ENCODE peak calls at places on chromosome 19, in four cellular contexts. K is breast epithelium, T is endothelial cell of umbilical vein, O is colonic mucosa. B is an unnamed sample.

GRCh38 chr19:51660975-51661600 is 14.5 kb upstream of the SIGLEC14 start:
- DNase-seq in O (peak; percentile 74), K (no peak), T (peak; percentile 69), B (peak; percentile 59)

GRCh38 chr19:35090795-35091214 is 24.8 kb upstream of the FXYD3 start:
- DNase-seq in O (no peak), T (no peak), K (no peak), B (no peak)

GRCh38 chr19:50206191-50206590 is 2.8 kb downstream of the MYH14 start:
- DNase-seq in O (peak; percentile 71), K (no peak), T (no peak), B (no peak)

GRCh38 chr19:19820774-19821315 is 705 bp downstream of the ZNF506 start:
- DNase-seq in K (no peak), T (no peak), O (no peak), B (no peak)

GRCh38 chr19:40460185-40460584 is 5.4 kb downstream of the BLVRB start:
- DNase-seq in T (no peak), O (no peak), K (no peak), B (no peak)

GRCh38 chr19:30066781-30067759 is 125.0 kb downstream of the URI1 start:
- DNase-seq in T (no peak), O (no peak), K (no peak), B (no peak)

GRCh38 chr19:10557603-10558197 is 8.1 kb downstream of the KRI1 start:
- DNase-seq in K (no peak), T (no peak), O (no peak), B (no peak)

GRCh38 chr19:13060233-13060963 is 42.3 kb downstream of the LYL1 start:
- DNase-seq in T (no peak), K (no peak), O (peak; percentile 55), B (no peak)

GRCh38 chr19:3576696-3577443 is 4.1 kb downstream of the HMG20B start:
- DNase-seq in T (peak; percentile 52), O (peak; percentile 63), K (no peak), B (peak; percentile 83)

GRCh38 chr19:47109541-47110375 is 3.8 kb downstream of the ZC3H4 start:
- DNase-seq in O (peak; percentile 58), K (no peak), T (peak; percentile 89), B (no peak)

GRCh38 chr19:8571006-8571411 is 6.2 kb downstream of the MYO1F start:
- DNase-seq in O (peak; percentile 38), T (no peak), K (no peak), B (no peak)

GRCh38 chr19:29662604-29663404 is 2.5 kb upstream of the PLEKHF1 start:
- DNase-seq in T (peak; percentile 69), O (peak; percentile 42), K (peak; percentile 55), B (peak; percentile 80)

GRCh38 chr19:1402411-1403070 is 1.2 kb upstream of the GAMT start:
- DNase-seq in T (no peak), O (no peak), K (peak; percentile 84), B (no peak)

GRCh38 chr19:42066075-42066754 is 3.8 kb downstream of the GRIK5 start:
- DNase-seq in O (no peak), T (no peak), K (no peak), B (no peak)

GRCh38 chr19:1767464-1767933 is 14.2 kb downstream of the ONECUT3 start:
- DNase-seq in T (peak; percentile 24), O (peak; percentile 47), K (no peak), B (no peak)

GRCh38 chr19:18586311-18586710 is 2.3 kb upstream of the REX1BD start:
- DNase-seq in O (no peak), T (no peak), K (no peak), B (no peak)

GRCh38 chr19:51564791-51565190 is 6.3 kb upstream of the ZNF175 start:
- DNase-seq in O (no peak), T (no peak), K (no peak), B (no peak)

GRCh38 chr19:33214621-33215020 is 11.0 kb downstream of the SLC7A10 start:
- DNase-seq in T (no peak), O (no peak), K (no peak), B (no peak)

GRCh38 chr19:852136-853013 is at the start of gene ELANE:
- DNase-seq in O (no peak), K (no peak), T (no peak), B (peak; percentile 23)

GRCh38 chr19:44851427-44851826 is 5.3 kb downstream of the NECTIN2 start:
- DNase-seq in T (no peak), O (no peak), K (no peak), B (no peak)

GRCh38 chr19:44847144-44848035 is 1.3 kb downstream of the NECTIN2 start:
- DNase-seq in O (peak; percentile 86), K (peak; percentile 88), T (peak; percentile 74), B (peak; percentile 72)

GRCh38 chr19:44848036-44848804 is 2.1 kb downstream of the NECTIN2 start:
- DNase-seq in T (peak; percentile 89), K (no peak), O (peak; percentile 25), B (no peak)

GRCh38 chr19:44848805-44849457 is 2.8 kb downstream of the NECTIN2 start:
- DNase-seq in O (no peak), T (peak; percentile 24), K (no peak), B (no peak)

GRCh38 chr19:44850641-44851109 is 4.6 kb downstream of the NECTIN2 start:
- DNase-seq in T (peak; percentile 53), K (no peak), O (no peak), B (no peak)
- H3K36me3 ChIP-seq in T (no peaks in the 10 kb centered on the region), K (no peaks in the 10 kb centered on the region), O (no peaks in the 10 kb centered on the region), B (no peaks in the 10 kb centered on the region)

GRCh38 chr19:15452111-15453047 is 2.6 kb upstream of the WIZ start:
- DNase-seq in T (peak; percentile 94), O (peak; percentile 86), K (peak; percentile 90), B (peak; percentile 93)
- H3K27me3 ChIP-seq in T (peaks cover 10% of the 10 kb centered on the region), O (peaks cover 18% of the 10 kb centered on the region), K (peaks cover 33% of the 10 kb centered on the region), B (peaks cover 25% of the 10 kb centered on the region)

DNA sequence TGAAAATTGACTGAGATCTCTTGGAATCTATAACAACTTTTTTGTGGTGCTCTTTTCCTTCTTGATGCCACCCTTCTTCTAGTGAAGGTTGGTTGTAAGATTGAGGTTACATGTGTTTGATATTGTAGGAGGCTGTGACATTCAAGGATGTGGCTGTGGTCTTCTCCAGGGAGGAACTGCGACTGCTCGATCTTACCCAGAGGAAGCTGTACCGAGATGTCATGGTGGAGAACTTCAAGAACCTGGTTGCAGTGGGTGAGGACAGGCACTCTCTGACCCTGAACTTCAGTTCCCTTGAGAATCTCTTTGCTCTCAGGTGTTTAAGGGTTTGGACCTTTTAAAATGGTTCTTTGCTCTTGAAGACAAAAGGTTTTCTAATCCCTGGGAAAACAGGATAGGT is 16.0 kb downstream of the ZNF227 start:
- DNase-seq in K (no peak), T (no peak), O (no peak), B (no peak)
- H3K4me3 ChIP-seq in K (no peak overlapping the region), T (no peak overlapping the region), O (no peak overlapping the region), B (no peak overlapping the region)

GRCh38 chr19:4673726-4674125 is 3.6 kb upstream of the MYDGF start:
- DNase-seq in K (no peak), O (no peak), T (no peak), B (no peak)
- H3K36me3 ChIP-seq in K (no peaks in the 10 kb centered on the region), O (peaks cover 6% of the 10 kb centered on the region), T (peaks cover 2% of the 10 kb centered on the region), B (no peaks in the 10 kb centered on the region)